ENCODE peak calls at places on chromosomes 3 and 15, in four cellular contexts. One of them, this sample, is unnamed.

GRCh38 chr15:61796056-61796455 is 264.2 kb downstream of the VPS13C start:
- DNase-seq in A549: no peak
- DNase-seq in hepatocyte: no peak
- DNase-seq in HCT116: no peak
- DNase-seq in this sample: no peak

GRCh38 chr15:60844431-60845174 is 365.7 kb upstream of the ICE2 start:
- DNase-seq in HCT116: no peak
- DNase-seq in A549: no peak
- DNase-seq in hepatocyte: no peak
- DNase-seq in this sample: no peak

GRCh38 chr3:37924453-37924852 is 62.8 kb downstream of the CTDSPL start:
- DNase-seq in A549: no peak
- DNase-seq in HCT116: no peak
- DNase-seq in hepatocyte: no peak
- DNase-seq in this sample: no peak

GRCh38 chr3:79847928-79848327 is 80.1 kb upstream of the ROBO1 start:
- DNase-seq in hepatocyte: no peak
- DNase-seq in A549: no peak
- DNase-seq in HCT116: no peak
- DNase-seq in this sample: no peak

GRCh38 chr15:20340331-20340811 is 201.2 kb downstream of the GOLGA6L6 start:
- DNase-seq in hepatocyte: peak
- DNase-seq in HCT116: no peak
- DNase-seq in A549: no peak
- DNase-seq in this sample: no peak

GRCh38 chr3:193243571-193243970 is 2.5 kb downstream of the PLAAT1 start:
- DNase-seq in A549: no peak
- DNase-seq in hepatocyte: no peak
- DNase-seq in HCT116: no peak
- DNase-seq in this sample: no peak

GRCh38 chr3:143810866-143811265 is 37.4 kb downstream of the SLC9A9 start:
- DNase-seq in A549: no peak
- DNase-seq in HCT116: no peak
- DNase-seq in hepatocyte: no peak
- DNase-seq in this sample: no peak

GRCh38 chr3:194397757-194398312 is 1.2 kb downstream of the GP5 start:
- DNase-seq in hepatocyte: no peak
- DNase-seq in HCT116: no peak
- DNase-seq in A549: no peak
- DNase-seq in this sample: no peak

GRCh38 chr3:188531210-188531609 is 377.3 kb downstream of the LPP start:
- DNase-seq in hepatocyte: no peak
- DNase-seq in A549: no peak
- DNase-seq in HCT116: no peak
- DNase-seq in this sample: no peak

GRCh38 chr3:42148982-42149432 is 57.9 kb downstream of the TRAK1 start:
- DNase-seq in A549: no peak
- DNase-seq in hepatocyte: peak
- DNase-seq in HCT116: no peak
- DNase-seq in this sample: no peak

GRCh38 chr15:100781061-100781960 is 98.3 kb upstream of the ALDH1A3 start:
- DNase-seq in hepatocyte: no peak
- DNase-seq in HCT116: no peak
- DNase-seq in A549: no peak
- DNase-seq in this sample: no peak

GRCh38 chr15:44435893-44436667 is 8.7 kb downstream of the CTDSPL2 start:
- DNase-seq in A549: no peak
- DNase-seq in hepatocyte: no peak
- DNase-seq in HCT116: no peak
- DNase-seq in this sample: no peak

GRCh38 chr3:9820944-9821343 is 10.9 kb downstream of the TTLL3 start:
- DNase-seq in hepatocyte: no peak
- DNase-seq in A549: no peak
- DNase-seq in HCT116: no peak
- DNase-seq in this sample: peak

GRCh38 chr15:58015565-58015964 is 49.9 kb downstream of the ALDH1A2 start:
- DNase-seq in HCT116: no peak
- DNase-seq in hepatocyte: no peak
- DNase-seq in A549: no peak
- DNase-seq in this sample: no peak

GRCh38 chr3:134471521-134472193 is 14.1 kb downstream of the ANAPC13 start:
- DNase-seq in HCT116: no peak
- DNase-seq in hepatocyte: no peak
- DNase-seq in A549: peak
- DNase-seq in this sample: no peak

GRCh38 chr3:104896624-104897023 is 470.1 kb upstream of the ALCAM start:
- DNase-seq in hepatocyte: no peak
- DNase-seq in A549: no peak
- DNase-seq in HCT116: no peak
- DNase-seq in this sample: no peak

GRCh38 chr15:78642341-78642740 is 1.3 kb upstream of the CHRNB4 start:
- DNase-seq in HCT116: no peak
- DNase-seq in hepatocyte: no peak
- DNase-seq in A549: no peak
- DNase-seq in this sample: no peak

GRCh38 chr3:38526792-38527191 is 30.7 kb downstream of the EXOG start:
- DNase-seq in A549: no peak
- DNase-seq in HCT116: no peak
- DNase-seq in hepatocyte: no peak
- DNase-seq in this sample: no peak

GRCh38 chr15:40115670-40116093 is 7.0 kb upstream of the BMF start:
- DNase-seq in hepatocyte: no peak
- DNase-seq in A549: no peak
- DNase-seq in HCT116: no peak
- DNase-seq in this sample: peak

GRCh38 chr15:38696120-38696727 is 131.6 kb upstream of the RASGRP1 start:
- DNase-seq in hepatocyte: no peak
- DNase-seq in HCT116: no peak
- DNase-seq in A549: no peak
- DNase-seq in this sample: no peak

GRCh38 chr3:135034291-135034768 is 239.3 kb downstream of the EPHB1 start:
- DNase-seq in A549: no peak
- DNase-seq in HCT116: no peak
- DNase-seq in hepatocyte: peak
- DNase-seq in this sample: no peak

GRCh38 chr3:150180349-150180748 is 209.7 kb upstream of the PFN2 start:
- DNase-seq in HCT116: no peak
- DNase-seq in A549: no peak
- DNase-seq in hepatocyte: peak
- DNase-seq in this sample: no peak

GRCh38 chr3:32422943-32423342 is 31.3 kb downstream of the CMTM7 start:
- DNase-seq in HCT116: no peak
- DNase-seq in A549: no peak
- DNase-seq in hepatocyte: no peak
- DNase-seq in this sample: no peak

GRCh38 chr15:80449825-80450224 is 45.6 kb downstream of the ARNT2 start:
- DNase-seq in A549: no peak
- DNase-seq in hepatocyte: no peak
- DNase-seq in HCT116: no peak
- DNase-seq in this sample: no peak

GRCh38 chr3:146970236-146970635 is 365.1 kb upstream of the PLSCR5 start:
- DNase-seq in hepatocyte: no peak
- DNase-seq in HCT116: no peak
- DNase-seq in A549: no peak
- DNase-seq in this sample: no peak

GRCh38 chr3:129345281-129345680 is 66.6 kb downstream of the HMCES start:
- DNase-seq in A549: no peak
- DNase-seq in HCT116: no peak
- DNase-seq in hepatocyte: no peak
- DNase-seq in this sample: no peak

GRCh38 chr3:129345971-129346370 is 67.3 kb downstream of the HMCES start:
- DNase-seq in A549: no peak
- DNase-seq in hepatocyte: no peak
- DNase-seq in HCT116: no peak
- DNase-seq in this sample: no peak

GRCh38 chr3:129343643-129344360 is 65.1 kb downstream of the HMCES start:
- DNase-seq in A549: peak
- DNase-seq in hepatocyte: peak
- DNase-seq in HCT116: peak
- DNase-seq in this sample: peak

GRCh38 chr3:129344540-129345220 is 66.0 kb downstream of the HMCES start:
- DNase-seq in A549: peak
- DNase-seq in hepatocyte: peak
- DNase-seq in HCT116: no peak
- DNase-seq in this sample: no peak

GRCh38 chr3:129341331-129342141 is 62.9 kb downstream of the HMCES start:
- DNase-seq in A549: no peak
- DNase-seq in hepatocyte: no peak
- DNase-seq in HCT116: no peak
- DNase-seq in this sample: no peak
- H3K4me2 ChIP-seq in A549: no peak
- H3K4me2 ChIP-seq in hepatocyte: no peak
- H3K4me2 ChIP-seq in HCT116: no peak
- H3K4me2 ChIP-seq in this sample: no peak

DNA sequence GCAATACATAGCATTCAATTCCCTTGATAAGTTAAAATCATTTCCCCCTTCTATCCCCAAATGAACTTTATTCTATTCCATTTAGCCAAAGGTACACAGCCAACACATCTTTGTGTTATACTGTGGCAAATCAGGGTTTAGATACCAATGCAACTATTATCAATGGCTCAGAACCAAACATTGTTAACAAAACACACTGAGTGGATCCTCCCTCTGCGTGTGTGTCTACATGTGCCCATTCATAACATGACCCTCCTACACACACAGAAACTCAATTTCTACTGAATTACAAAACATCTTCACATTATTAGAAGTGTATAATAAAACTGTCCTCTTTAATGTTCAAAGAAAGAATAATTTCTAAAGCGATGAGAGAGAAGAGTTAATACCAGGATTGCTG is 1.3 kb downstream of the TTBK2 start:
- DNase-seq in hepatocyte: no peak
- DNase-seq in A549: no peak
- DNase-seq in HCT116: no peak
- DNase-seq in this sample: no peak
- H3K4me2 ChIP-seq in hepatocyte: peak
- H3K4me2 ChIP-seq in A549: peak
- H3K4me2 ChIP-seq in HCT116: peak
- H3K4me2 ChIP-seq in this sample: peak

GRCh38 chr3:191300422-191300821 is 28.8 kb upstream of the CCDC50 start:
- DNase-seq in HCT116: no peak
- DNase-seq in hepatocyte: no peak
- DNase-seq in A549: no peak
- DNase-seq in this sample: peak
- H3K4me2 ChIP-seq in HCT116: no peak
- H3K4me2 ChIP-seq in hepatocyte: no peak
- H3K4me2 ChIP-seq in A549: no peak
- H3K4me2 ChIP-seq in this sample: peak

DNA sequence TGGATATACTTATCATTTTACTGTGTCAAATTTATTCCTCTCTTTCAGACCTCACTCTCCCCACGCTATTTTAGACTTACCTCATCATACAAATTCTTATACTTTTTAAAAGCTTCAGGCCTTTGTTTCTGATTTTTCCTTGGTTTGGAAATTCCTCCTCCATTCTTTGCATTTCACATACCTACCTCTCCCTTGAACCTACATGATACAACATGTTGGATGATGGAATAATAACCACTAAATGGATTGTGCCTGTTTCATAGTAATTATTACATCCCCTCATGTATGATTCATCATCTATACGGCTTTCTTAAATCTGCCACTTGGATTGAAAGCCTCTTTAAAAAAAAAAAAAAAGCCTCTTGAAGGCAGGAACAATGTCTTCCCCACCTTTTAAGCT is 24.6 kb downstream of the TRIP4 start:
- DNase-seq in hepatocyte: no peak
- DNase-seq in HCT116: no peak
- DNase-seq in A549: no peak
- DNase-seq in this sample: no peak
- H3K4me2 ChIP-seq in hepatocyte: no peak
- H3K4me2 ChIP-seq in HCT116: no peak
- H3K4me2 ChIP-seq in A549: no peak
- H3K4me2 ChIP-seq in this sample: no peak

GRCh38 chr3:11172136-11172670 is 17.9 kb downstream of the HRH1 start:
- DNase-seq in HCT116: no peak
- DNase-seq in hepatocyte: no peak
- DNase-seq in A549: no peak
- DNase-seq in this sample: no peak
- H3K4me2 ChIP-seq in HCT116: no peak
- H3K4me2 ChIP-seq in hepatocyte: no peak
- H3K4me2 ChIP-seq in A549: no peak
- H3K4me2 ChIP-seq in this sample: no peak

DNA sequence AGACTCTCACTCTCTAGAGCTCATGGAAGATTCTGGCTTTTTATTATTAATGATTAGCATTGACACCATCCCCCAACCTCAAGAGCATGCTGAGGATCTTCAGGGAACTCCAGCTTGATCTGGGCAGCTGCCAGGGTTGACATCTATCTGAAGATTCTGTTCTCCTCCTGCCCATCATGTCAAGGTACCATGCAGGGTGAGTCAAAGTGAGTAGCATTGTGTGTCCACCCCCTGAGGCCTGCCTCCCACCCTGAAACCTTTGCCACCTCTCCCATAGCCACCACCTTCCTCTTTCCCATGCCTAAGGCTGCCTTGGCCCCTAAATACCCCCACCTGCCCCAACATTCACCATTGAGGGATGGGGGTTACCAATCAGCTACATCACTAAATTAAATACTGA is 70.1 kb upstream of the SLCO3A1 start:
- DNase-seq in A549: no peak
- DNase-seq in hepatocyte: no peak
- DNase-seq in HCT116: no peak
- DNase-seq in this sample: no peak
- H3K4me2 ChIP-seq in A549: no peak
- H3K4me2 ChIP-seq in hepatocyte: no peak
- H3K4me2 ChIP-seq in HCT116: no peak
- H3K4me2 ChIP-seq in this sample: no peak

GRCh38 chr3:52232279-52233107 is 6.5 kb downstream of the TWF2 start:
- DNase-seq in A549: no peak
- DNase-seq in HCT116: no peak
- DNase-seq in hepatocyte: no peak
- DNase-seq in this sample: no peak
- H3K4me2 ChIP-seq in A549: no peak
- H3K4me2 ChIP-seq in HCT116: no peak
- H3K4me2 ChIP-seq in hepatocyte: no peak
- H3K4me2 ChIP-seq in this sample: no peak

GRCh38 chr3:128177865-128178264 is 24.6 kb downstream of the EEFSEC start:
- DNase-seq in A549: no peak
- DNase-seq in hepatocyte: no peak
- DNase-seq in HCT116: no peak
- DNase-seq in this sample: no peak
- H3K4me2 ChIP-seq in A549: no peak
- H3K4me2 ChIP-seq in hepatocyte: no peak
- H3K4me2 ChIP-seq in HCT116: no peak
- H3K4me2 ChIP-seq in this sample: peak

GRCh38 chr3:5185093-5185673 is 2.3 kb upstream of the EDEM1 start:
- DNase-seq in HCT116: no peak
- DNase-seq in A549: no peak
- DNase-seq in hepatocyte: no peak
- DNase-seq in this sample: no peak
- H3K4me2 ChIP-seq in HCT116: no peak
- H3K4me2 ChIP-seq in A549: no peak
- H3K4me2 ChIP-seq in hepatocyte: no peak
- H3K4me2 ChIP-seq in this sample: peak

This sample was measured in OCI-LY7.